ENCODE peak calls at places on chromosome 1, in seven cellular contexts. V is pancreas, F is NCI-H446 treated with DMSO at 0.1 percent for 48 hours, J is anterior cingulate cortex, D is ecto neural progenitor cell, N is right cardiac atrium, S is GM04504. C is an unnamed sample.

GRCh38 chr1:19040010-19040680 is 83.7 kb upstream of the IFFO2 start:
- DNase-seq in V (no peak), J (no peak), N (no peak), F (no peak), D (no peak), S (no peak), C (no peak)

GRCh38 chr1:29658688-29659087 is 422.4 kb downstream of the PTPRU start:
- DNase-seq in J (no peak), F (no peak), D (no peak), S (no peak), N (no peak), V (no peak), C (no peak)

GRCh38 chr1:61756773-61757172 is 14.5 kb downstream of the PATJ start:
- DNase-seq in N (no peak), D (no peak), J (no peak), V (no peak), S (no peak), F (no peak), C (no peak)

GRCh38 chr1:16174886-16175598 is 19.2 kb upstream of the EPHA2 start:
- DNase-seq in N (peak), D (peak), F (no peak), J (peak), V (no peak), S (no peak), C (no peak)

GRCh38 chr1:98086796-98087195 is 166.0 kb upstream of the DPYD start:
- DNase-seq in N (no peak), V (no peak), D (no peak), F (no peak), J (no peak), S (peak), C (no peak)

GRCh38 chr1:171292799-171293198 is 21.2 kb upstream of the FMO4 start:
- DNase-seq in D (no peak), S (peak), J (no peak), F (no peak), V (no peak), N (no peak), C (no peak)

GRCh38 chr1:225388372-225388771 is 39.5 kb downstream of the LBR start:
- DNase-seq in S (no peak), V (no peak), J (no peak), F (no peak), N (no peak), D (no peak), C (no peak)

GRCh38 chr1:116387551-116387950 is 14.5 kb downstream of the ATP1A1 start:
- DNase-seq in N (no peak), D (no peak), S (no peak), J (no peak), F (no peak), V (no peak), C (no peak)

GRCh38 chr1:26434161-26434752 is 2.1 kb downstream of the DHDDS start:
- DNase-seq in J (no peak), S (no peak), V (no peak), D (no peak), F (no peak), N (no peak), C (no peak)

GRCh38 chr1:161506336-161507223 is 1.3 kb downstream of the FCGR2A start:
- DNase-seq in D (no peak), J (no peak), N (no peak), V (peak), S (no peak), F (no peak), C (no peak)

GRCh38 chr1:63281753-63282152 is 40.6 kb upstream of the FOXD3 start:
- DNase-seq in V (no peak), J (no peak), S (no peak), F (no peak), D (no peak), N (no peak), C (no peak)

C was measured in DND-41.